ENCODE peak calls at places on chromosomes 7 and 10, in four cellular contexts. C, A, T and Q are unnamed samples.
A peak's percentile ranks its signal among the peaks of the same experiment; 100 is the strongest.

GRCh38 chr10:132398566-132398991 is 1.6 kb downstream of the PWWP2B start:
- DNase-seq in A (peak; percentile 36), T (no peak), C (no peak), Q (no peak)

GRCh38 chr7:91375378-91375777 is 111.1 kb downstream of the FZD1 start:
- DNase-seq in T (no peak), A (no peak), C (no peak), Q (no peak)

GRCh38 chr10:6700066-6700465 is 120.0 kb upstream of the PRKCQ start:
- DNase-seq in A (no peak), T (no peak), C (no peak), Q (no peak)

GRCh38 chr10:38102889-38103288 is 8.8 kb downstream of the ZNF37A start:
- DNase-seq in T (no peak), A (no peak), C (no peak), Q (no peak)

GRCh38 chr7:116560021-116560970 is 35.5 kb downstream of the CAV1 start:
- DNase-seq in T (no peak), C (no peak), A (no peak), Q (no peak)

GRCh38 chr7:133931053-133931452 is 196.1 kb upstream of the LRGUK start:
- DNase-seq in C (no peak), T (no peak), A (no peak), Q (no peak)

GRCh38 chr10:34690403-34691049 is 124.6 kb downstream of the PARD3 start:
- DNase-seq in C (no peak), T (no peak), A (no peak), Q (no peak)

GRCh38 chr7:47576909-47577255 is 5.0 kb downstream of the TNS3 start:
- DNase-seq in C (no peak), T (no peak), A (no peak), Q (no peak)

GRCh38 chr7:33050425-33051318 is 11.9 kb downstream of the NT5C3A start:
- DNase-seq in C (no peak), A (peak; percentile 34), T (peak; percentile 65), Q (no peak)

DNA sequence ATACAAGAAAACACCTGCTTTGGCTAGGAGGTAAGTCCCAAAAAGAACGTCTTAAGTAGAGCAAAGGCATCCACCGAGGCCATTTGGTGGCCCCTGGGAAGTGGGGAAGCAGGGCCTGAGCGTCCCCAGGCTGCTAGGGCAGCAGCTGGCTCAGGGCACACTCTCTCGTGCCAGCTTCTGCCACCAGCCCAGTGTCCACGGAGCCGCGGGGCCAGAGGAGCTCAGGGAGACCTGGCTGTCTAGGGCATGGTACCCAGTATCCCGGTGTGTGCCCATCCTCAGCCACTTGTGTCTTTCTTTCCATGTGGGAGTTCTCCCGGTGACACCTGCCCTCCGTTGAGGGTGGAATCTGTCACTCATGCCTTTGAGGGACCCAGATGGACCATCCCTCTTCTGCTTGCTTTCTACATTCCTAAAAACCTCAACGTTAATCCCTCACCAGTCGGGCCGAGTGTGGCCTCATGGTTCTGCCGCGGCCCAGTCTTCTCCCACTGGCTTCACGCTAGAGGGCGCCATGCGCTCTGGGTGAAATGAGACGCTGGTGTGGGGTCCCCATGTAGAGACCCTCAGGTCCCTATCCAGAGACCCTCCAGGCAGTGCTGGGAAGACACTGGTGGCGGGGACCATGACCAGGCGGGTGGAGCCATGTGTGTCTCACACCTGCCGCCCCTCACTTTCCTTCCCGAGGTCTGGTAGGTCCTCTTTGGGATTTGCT is 9.5 kb upstream of the AP5Z1 start:
- DNase-seq in T (no peak), A (no peak), C (no peak), Q (no peak)
- H3K4me3 ChIP-seq in T (no peak overlapping the region), A (no peak overlapping the region), C (no peak overlapping the region), Q (no peak overlapping the region)

GRCh38 chr10:122500194-122500593 is 38.8 kb downstream of the HTRA1 start:
- DNase-seq in T (no peak), C (no peak), A (no peak), Q (no peak)

GRCh38 chr10:122499012-122499411 is 37.7 kb downstream of the HTRA1 start:
- DNase-seq in A (no peak), C (no peak), T (no peak), Q (no peak)

GRCh38 chr10:122499491-122499941 is 38.2 kb downstream of the HTRA1 start:
- DNase-seq in T (peak; percentile 67), C (no peak), A (no peak), Q (peak; percentile 53)

GRCh38 chr10:122497241-122497640 is 35.9 kb downstream of the HTRA1 start:
- DNase-seq in A (no peak), T (no peak), C (no peak), Q (no peak)

DNA sequence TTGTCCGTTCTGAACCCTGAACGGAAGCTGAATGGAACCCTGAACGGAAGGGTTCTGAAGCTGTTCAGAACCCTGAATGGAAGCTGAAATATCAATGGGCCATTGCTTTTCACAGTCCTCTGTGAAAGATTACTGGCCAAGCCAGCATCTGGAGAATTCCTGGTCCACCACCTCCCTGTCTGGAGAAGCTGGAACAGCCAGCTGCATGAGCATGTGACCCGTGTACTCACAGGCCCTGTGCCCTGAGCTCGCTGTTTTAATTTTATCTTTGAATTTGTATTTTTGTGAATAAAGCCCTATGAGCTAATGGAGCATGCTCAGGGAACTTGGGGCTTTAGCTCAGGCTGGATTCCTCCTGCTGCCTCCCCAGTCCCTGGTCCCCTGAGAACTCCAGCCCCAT is 37.2 kb downstream of the HTRA1 start:
- DNase-seq in A (no peak), C (no peak), T (no peak), Q (no peak)
- H3K4me3 ChIP-seq in A (no peak overlapping the region), C (no peak overlapping the region), T (no peak overlapping the region), Q (no peak overlapping the region)

GRCh38 chr10:15344256-15344875 is 26.7 kb downstream of the FAM171A1 start:
- DNase-seq in T (no peak), A (no peak), C (no peak), Q (no peak)
- H3K4me3 ChIP-seq in T (peak overlapping the region; percentile 3), A (no peak overlapping the region), C (no peak overlapping the region), Q (no peak overlapping the region)

GRCh38 chr10:44864042-44864436 is 47.1 kb upstream of the TMEM72 start:
- DNase-seq in C (no peak), A (peak; percentile 9), T (no peak), Q (no peak)
- H3K4me3 ChIP-seq in C (peak overlapping the region; percentile 47), A (peak overlapping the region; percentile 50), T (peak overlapping the region; percentile 64), Q (peak overlapping the region; percentile 51)

GRCh38 chr10:114746531-114746930 is 75.0 kb upstream of the FHIP2A start:
- DNase-seq in A (no peak), T (no peak), C (no peak), Q (no peak)

GRCh38 chr10:114749545-114749944 is 72.0 kb upstream of the FHIP2A start:
- DNase-seq in T (no peak), A (no peak), C (no peak), Q (no peak)

GRCh38 chr10:114751856-114752255 is 69.7 kb upstream of the FHIP2A start:
- DNase-seq in C (no peak), A (peak; percentile 32), T (peak; percentile 60), Q (peak; percentile 75)

GRCh38 chr10:114748270-114748669 is 73.3 kb upstream of the FHIP2A start:
- DNase-seq in T (no peak), C (no peak), A (no peak), Q (no peak)

DNA sequence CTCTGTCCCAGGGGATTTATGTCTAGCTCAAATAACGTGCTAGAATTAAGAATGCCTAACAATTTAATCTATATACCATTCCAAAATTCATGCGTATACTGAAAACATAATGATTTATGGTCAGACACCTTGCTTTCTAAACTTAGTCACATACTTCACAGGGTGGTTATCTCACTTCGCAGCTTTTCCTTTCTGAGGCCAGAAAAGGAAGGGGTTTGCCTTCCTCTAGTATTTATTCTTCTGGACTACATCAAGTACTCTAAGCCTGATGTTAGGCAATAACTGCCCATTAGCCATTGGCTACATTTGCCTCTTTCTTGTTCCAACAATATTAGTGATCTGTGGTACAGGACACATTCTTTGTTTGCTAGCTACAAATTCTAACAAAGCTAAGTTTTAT is 72.6 kb upstream of the FHIP2A start:
- DNase-seq in C (no peak), T (no peak), A (no peak), Q (no peak)
- H3K4me3 ChIP-seq in C (no peak overlapping the region), T (no peak overlapping the region), A (no peak overlapping the region), Q (no peak overlapping the region)

GRCh38 chr7:70392870-70393269 is 739.1 kb upstream of the GALNT17 start:
- DNase-seq in A (no peak), C (no peak), T (no peak), Q (peak; percentile 2)
- H3K4me3 ChIP-seq in A (no peak overlapping the region), C (no peak overlapping the region), T (no peak overlapping the region), Q (no peak overlapping the region)

GRCh38 chr10:101231092-101231491 is 1.8 kb upstream of the LBX1 start:
- DNase-seq in A (no peak), C (no peak), T (no peak), Q (no peak)

GRCh38 chr10:101227765-101228681 is 1.2 kb downstream of the LBX1 start:
- DNase-seq in T (no peak), C (no peak), A (no peak), Q (no peak)

GRCh38 chr10:101228682-101229274 is 485 bp downstream of the LBX1 start:
- DNase-seq in C (no peak), T (no peak), A (no peak), Q (no peak)

GRCh38 chr10:101230185-101230917 is 1.1 kb upstream of the LBX1 start:
- DNase-seq in A (no peak), C (no peak), T (no peak), Q (peak; percentile 69)

DNA sequence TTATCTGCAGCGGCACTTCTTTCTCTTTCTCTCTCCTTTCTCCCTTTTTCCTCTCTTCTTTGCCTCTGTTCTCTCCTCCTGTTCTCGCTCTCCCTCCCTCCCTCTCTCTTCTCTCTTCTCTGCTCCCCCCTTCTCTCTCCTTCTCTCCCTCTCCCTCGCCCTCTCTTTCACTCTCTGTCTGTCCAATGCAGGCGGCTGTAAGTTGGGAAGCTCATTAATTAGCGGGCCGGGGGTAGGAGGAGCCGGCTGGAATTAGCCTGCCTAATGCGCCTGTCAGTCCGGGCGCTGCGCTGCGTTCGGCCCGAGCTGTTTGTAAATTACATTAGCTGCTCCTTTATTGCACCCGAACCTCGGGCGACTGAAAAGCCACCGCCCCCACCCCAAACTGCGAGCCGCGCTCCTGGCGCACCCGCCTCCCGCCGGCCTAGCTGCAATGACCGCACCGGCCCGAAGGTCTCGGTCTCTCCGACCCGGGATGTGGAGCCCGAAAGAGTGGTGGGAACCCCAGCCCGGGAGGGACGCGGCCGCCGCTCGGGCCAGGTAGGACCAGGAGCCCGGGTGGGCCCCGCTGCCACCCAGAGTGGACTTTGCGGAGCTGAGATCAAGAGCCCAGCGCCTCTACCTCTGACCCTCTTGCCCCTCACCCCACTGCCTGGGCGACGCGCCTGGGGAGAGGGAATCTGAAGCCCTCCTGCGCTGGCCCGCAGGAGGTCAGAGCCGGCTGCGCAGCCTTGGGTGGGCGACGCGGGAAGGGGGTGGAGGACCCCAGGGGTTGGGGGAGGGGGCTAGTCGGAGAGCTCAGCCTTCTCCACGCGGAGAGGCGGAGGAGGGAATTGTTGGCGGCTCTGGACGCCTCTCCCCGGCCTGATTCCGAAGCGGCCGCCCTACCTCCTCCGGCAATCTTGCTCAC is at the start of gene LBX1:
- DNase-seq in T (no peak), A (no peak), C (no peak), Q (no peak)
- H3K4me3 ChIP-seq in T (no peak within 1 kb of the TSS), A (peak within 1 kb of the TSS; percentile 37), C (no peak within 1 kb of the TSS), Q (peak within 1 kb of the TSS; percentile 44)